ENCODE peak calls at places on chromosomes 12 and 14, in four cellular contexts. H is hepatocyte, O is Caki2, W is GM06990. C is an unnamed sample.

GRCh38 chr12:4991801-4992200 is 51.9 kb upstream of the KCNA5 start:
- DNase-seq in O (no peak), H (no peak), W (no peak), C (no peak)

GRCh38 chr12:124487065-124487833 is 80.2 kb downstream of the NCOR2 start:
- DNase-seq in O (no peak), W (no peak), H (no peak), C (no peak)

GRCh38 chr14:75361751-75362433 is 65.9 kb upstream of the JDP2 start:
- DNase-seq in O (no peak), H (no peak), W (no peak), C (no peak)

GRCh38 chr12:121240484-121241202 is 30.7 kb downstream of the P2RX4 start:
- DNase-seq in O (no peak), H (no peak), W (no peak), C (peak)

GRCh38 chr12:53757095-53757770 is 5.5 kb upstream of the CISTR start:
- DNase-seq in H (peak), O (peak), W (peak), C (peak)

GRCh38 chr12:57817261-57817989 is 1.1 kb downstream of the AVIL start:
- DNase-seq in W (no peak), O (no peak), H (no peak), C (no peak)

GRCh38 chr14:59346796-59347510 is 118.2 kb downstream of the GPR135 start:
- DNase-seq in H (no peak), W (no peak), O (no peak), C (no peak)

GRCh38 chr12:1666685-1667162 is 24.1 kb upstream of the ADIPOR2 start:
- DNase-seq in W (no peak), H (peak), O (no peak), C (no peak)

GRCh38 chr12:63915105-63915830 is 70.8 kb downstream of the SRGAP1 start:
- DNase-seq in H (no peak), O (peak), W (no peak), C (no peak)

GRCh38 chr12:113911971-113912760 is 54.0 kb downstream of the RBM19 start:
- DNase-seq in H (no peak), O (no peak), W (no peak), C (no peak)

GRCh38 chr14:104369208-104369607 is 210.4 kb upstream of the C14orf180 start:
- DNase-seq in W (no peak), H (no peak), O (no peak), C (no peak)

GRCh38 chr12:54404061-54405004 is 14.7 kb downstream of the ITGA5 start:
- DNase-seq in W (no peak), H (peak), O (peak), C (peak)

GRCh38 chr12:70644836-70645235 is 7.6 kb upstream of the PTPRB start:
- DNase-seq in O (no peak), W (no peak), H (no peak), C (no peak)

GRCh38 chr12:64097346-64098105 is 124.6 kb downstream of the KICS2 start:
- DNase-seq in H (no peak), O (no peak), W (no peak), C (no peak)

GRCh38 chr12:120834489-120835303 is 69.5 kb downstream of the SPPL3 start:
- DNase-seq in O (no peak), W (no peak), H (no peak), C (no peak)

GRCh38 chr12:121388421-121388981 is 11.4 kb upstream of the RNF34 start:
- DNase-seq in O (peak), H (no peak), W (no peak), C (no peak)

GRCh38 chr12:1593232-1594044 is 943 bp downstream of the FBXL14 start:
- DNase-seq in O (peak), W (peak), H (peak), C (no peak)

GRCh38 chr12:79635676-79636075 is 55.1 kb downstream of the PAWR start:
- DNase-seq in W (no peak), O (no peak), H (no peak), C (no peak)

GRCh38 chr12:112170376-112170775 is 45.0 kb downstream of the TRAFD1 start:
- DNase-seq in O (no peak), W (no peak), H (no peak), C (peak)

GRCh38 chr14:99215277-99215676 is 56.7 kb downstream of the BCL11B start:
- DNase-seq in O (peak), W (no peak), H (peak), C (no peak)

GRCh38 chr12:67025543-67026114 is 243.5 kb upstream of the CAND1 start:
- DNase-seq in H (peak), W (no peak), O (peak), C (peak)

GRCh38 chr14:20332386-20332945 is 613 bp downstream of the CCNB1IP1 start:
- DNase-seq in H (peak), O (peak), W (no peak), C (no peak)

GRCh38 chr14:90087433-90087832 is 25.6 kb downstream of the KCNK13 start:
- DNase-seq in H (no peak), W (no peak), O (no peak), C (no peak)

GRCh38 chr12:56159482-56160105 is 1.4 kb downstream of the MYL6 start:
- DNase-seq in H (no peak), O (no peak), W (no peak), C (no peak)

GRCh38 chr14:28784262-28785021 is 17.9 kb downstream of the FOXG1 start:
- DNase-seq in O (no peak), W (no peak), H (no peak), C (no peak)

GRCh38 chr12:8077207-8077606 is 4.9 kb upstream of the NECAP1 start:
- DNase-seq in W (no peak), H (no peak), O (peak), C (no peak)

GRCh38 chr14:59677771-59678211 is 101.2 kb upstream of the CCDC175 start:
- DNase-seq in W (no peak), H (no peak), O (no peak), C (no peak)

GRCh38 chr14:93331375-93332031 is 1.3 kb downstream of the BTBD7 start:
- DNase-seq in W (no peak), O (peak), H (no peak), C (no peak)

GRCh38 chr12:112184056-112184887 is 58.9 kb downstream of the TRAFD1 start:
- DNase-seq in W (no peak), O (no peak), H (no peak), C (no peak)

GRCh38 chr12:74641694-74642093 is 104.1 kb downstream of the ATXN7L3B start:
- DNase-seq in O (no peak), W (no peak), H (no peak), C (no peak)

GRCh38 chr12:93127107-93127560 is 198.0 kb upstream of the EEA1 start:
- DNase-seq in W (no peak), O (no peak), H (no peak), C (no peak)